ENCODE peak calls at places on chromosomes 13 and 19, in four cellular contexts. G is astrocyte, L is glutamatergic neuron, W is brain microvascular endothelial cell. N is an unnamed sample.

GRCh38 chr13:51920267-51920666 is 58.5 kb downstream of the CCDC70 start:
- DNase-seq in G (no peak), L (no peak), W (no peak), N (no peak)

GRCh38 chr13:77729502-77730221 is 32.2 kb downstream of the SLAIN1 start:
- DNase-seq in G (no peak), L (peak), W (no peak), N (no peak)

GRCh38 chr19:45767410-45767880 is 1.6 kb downstream of the SIX5 start:
- DNase-seq in G (peak), L (peak), W (peak), N (peak)

GRCh38 chr13:99959127-99959529 is 12.4 kb downstream of the ZIC5 start:
- DNase-seq in G (no peak), L (no peak), W (no peak), N (no peak)

GRCh38 chr13:52001120-52001731 is 10.0 kb downstream of the ATP7B start:
- DNase-seq in G (peak), L (no peak), W (no peak), N (no peak)

GRCh38 chr19:47726467-47726866 is 13.2 kb downstream of the EHD2 start:
- DNase-seq in G (peak), L (no peak), W (no peak), N (no peak)

GRCh38 chr19:928471-929259 is 2.8 kb downstream of the ARID3A start:
- DNase-seq in G (no peak), L (no peak), W (no peak), N (no peak)

GRCh38 chr13:114077938-114078335 is 54.5 kb downstream of the RASA3 start:
- DNase-seq in G (peak), L (peak), W (peak), N (peak)

GRCh38 chr13:79779761-79780160 is 298.8 kb downstream of the NDFIP2 start:
- DNase-seq in G (peak), L (no peak), W (no peak), N (peak)

GRCh38 chr19:37699057-37699456 is 20.5 kb downstream of the ZNF607 start:
- DNase-seq in G (peak), L (no peak), W (no peak), N (no peak)

GRCh38 chr13:31697290-31697689 is 42.0 kb upstream of the RXFP2 start:
- DNase-seq in G (peak), L (no peak), W (no peak), N (no peak)

GRCh38 chr13:98142427-98143156 is at the start of gene FARP1:
- DNase-seq in G (peak), L (peak), W (no peak), N (no peak)

GRCh38 chr19:19064811-19065745 is 1.3 kb downstream of the SLC25A42 start:
- DNase-seq in G (no peak), L (peak), W (no peak), N (no peak)

GRCh38 chr19:14072535-14073231 is at the start of gene MISP3:
- DNase-seq in G (peak), L (peak), W (no peak), N (no peak)

GRCh38 chr13:36453518-36453917 is 21.2 kb downstream of the CCNA1 start:
- DNase-seq in G (no peak), L (no peak), W (no peak), N (no peak)

GRCh38 chr13:52975969-52976368 is 52.6 kb upstream of the OLFM4 start:
- DNase-seq in G (no peak), L (no peak), W (no peak), N (no peak)

GRCh38 chr13:99941911-99942310 is 29.7 kb downstream of the ZIC5 start:
- DNase-seq in G (no peak), L (no peak), W (no peak), N (no peak)

GRCh38 chr19:33796164-33797100 is at the start of gene KCTD15:
- DNase-seq in G (peak), L (peak), W (no peak), N (no peak)

GRCh38 chr13:105177265-105177900 is 1358.1 kb downstream of the EFNB2 start:
- DNase-seq in G (no peak), L (no peak), W (peak), N (no peak)

GRCh38 chr13:38819053-38819452 is 132.2 kb downstream of the FREM2 start:
- DNase-seq in G (peak), L (no peak), W (peak), N (no peak)

GRCh38 chr13:73970413-73971055 is 163.7 kb downstream of the KLF12 start:
- DNase-seq in G (no peak), L (no peak), W (peak), N (no peak)

GRCh38 chr13:70249332-70250064 is 141.2 kb upstream of the KLHL1 start:
- DNase-seq in G (peak), L (no peak), W (peak), N (no peak)

GRCh38 chr19:31127132-31127967 is 221.9 kb downstream of the TSHZ3 start:
- DNase-seq in G (peak), L (no peak), W (peak), N (no peak)

DNA sequence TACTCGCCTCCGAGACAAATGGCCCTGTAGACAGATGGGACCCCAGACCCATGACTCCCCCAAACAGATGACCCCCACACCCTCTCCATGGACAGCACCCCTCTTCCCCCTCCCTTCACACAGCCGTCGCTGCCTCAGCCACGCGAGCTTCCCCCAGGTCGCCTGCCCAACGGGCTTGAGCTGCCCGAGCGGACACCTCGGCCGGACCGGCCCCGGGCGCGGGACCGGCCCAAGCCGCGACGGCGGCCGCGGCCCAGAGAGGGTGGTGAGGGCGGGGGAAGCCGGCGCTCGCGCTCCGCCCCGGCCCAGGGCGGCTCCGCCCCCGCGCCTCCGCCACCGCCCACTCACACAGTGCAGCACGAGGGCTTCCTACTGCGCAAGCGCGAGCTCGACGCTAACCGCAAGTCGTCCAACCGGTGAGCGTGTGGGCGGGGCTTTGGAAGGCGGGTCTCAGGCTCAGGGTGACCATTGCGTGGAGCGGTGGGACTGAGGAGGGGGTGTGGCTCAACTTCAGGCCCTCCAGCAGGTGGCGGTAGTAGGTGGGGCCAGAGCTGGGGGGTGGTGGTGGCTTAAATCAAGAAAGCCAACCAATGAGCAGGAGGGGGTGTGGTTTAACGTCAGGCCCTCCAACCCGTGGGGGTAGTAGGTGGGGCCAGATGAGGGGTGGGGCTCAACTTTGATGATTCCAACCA is 6.2 kb upstream of the SHKBP1 start:
- DNase-seq in G (peak), L (peak), W (peak), N (peak)
- TF ChIP-seq CTCF in G (peak), L (peak), W (peak), N (no peak)

GRCh38 chr13:49099513-49099877 is 120.6 kb upstream of the MLNR start:
- DNase-seq in G (no peak), L (no peak), W (no peak), N (no peak)

GRCh38 chr13:49097374-49097773 is 121.7 kb downstream of the FNDC3A start:
- DNase-seq in G (peak), L (no peak), W (peak), N (no peak)

GRCh38 chr13:49098198-49098597 is 121.9 kb upstream of the MLNR start:
- DNase-seq in G (peak), L (no peak), W (peak), N (no peak)

GRCh38 chr13:49100637-49101570 is 119.2 kb upstream of the MLNR start:
- DNase-seq in G (no peak), L (no peak), W (no peak), N (no peak)

DNA sequence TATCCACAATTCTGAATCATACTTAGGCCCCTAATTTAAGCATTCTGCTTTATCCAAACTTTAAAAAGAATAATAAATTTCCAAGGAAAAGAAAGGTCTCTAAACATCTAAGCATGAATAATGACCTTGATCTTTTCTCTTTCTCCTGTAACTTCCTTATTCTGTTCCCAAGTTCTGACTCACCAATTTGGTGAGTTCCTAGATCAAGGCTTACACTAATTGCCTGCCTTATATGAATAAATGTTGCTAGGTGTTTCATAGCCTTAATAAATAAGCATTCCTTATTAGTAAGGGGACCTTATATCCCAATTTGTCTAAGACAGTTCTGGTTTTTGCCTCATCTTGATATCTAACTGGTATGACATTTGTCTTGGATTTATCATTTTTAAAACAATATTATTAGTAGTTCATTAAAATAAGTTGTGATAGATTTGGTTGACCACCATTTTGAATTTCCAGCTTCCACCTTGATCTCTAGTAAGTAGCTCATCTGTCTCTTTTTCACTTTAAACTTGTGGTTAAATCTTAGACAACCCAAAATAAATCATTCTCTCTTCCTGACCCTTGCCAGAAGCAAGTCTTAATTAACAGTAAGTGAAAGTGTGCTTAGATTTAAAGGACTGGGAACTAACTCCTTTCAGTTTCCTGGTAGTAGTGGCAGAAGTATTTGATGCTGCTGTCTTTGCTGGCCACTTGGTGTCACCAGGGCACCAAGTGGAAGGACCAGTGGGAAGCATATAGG is 121.2 kb upstream of the MLNR start:
- DNase-seq in G (no peak), L (no peak), W (no peak), N (no peak)
- TF ChIP-seq CTCF in G (peak), L (no peak), W (peak), N (no peak)

GRCh38 chr13:21674271-21675009 is 3.6 kb downstream of the FGF9 start:
- DNase-seq in G (no peak), L (peak), W (no peak), N (no peak)

GRCh38 chr13:21677075-21677628 is 6.3 kb downstream of the FGF9 start:
- DNase-seq in G (no peak), L (peak), W (no peak), N (no peak)

GRCh38 chr13:21673592-21674270 is 2.9 kb downstream of the FGF9 start:
- DNase-seq in G (no peak), L (peak), W (no peak), N (no peak)

GRCh38 chr13:21675095-21676007 is 4.5 kb downstream of the FGF9 start:
- DNase-seq in G (no peak), L (peak), W (no peak), N (no peak)

DNA sequence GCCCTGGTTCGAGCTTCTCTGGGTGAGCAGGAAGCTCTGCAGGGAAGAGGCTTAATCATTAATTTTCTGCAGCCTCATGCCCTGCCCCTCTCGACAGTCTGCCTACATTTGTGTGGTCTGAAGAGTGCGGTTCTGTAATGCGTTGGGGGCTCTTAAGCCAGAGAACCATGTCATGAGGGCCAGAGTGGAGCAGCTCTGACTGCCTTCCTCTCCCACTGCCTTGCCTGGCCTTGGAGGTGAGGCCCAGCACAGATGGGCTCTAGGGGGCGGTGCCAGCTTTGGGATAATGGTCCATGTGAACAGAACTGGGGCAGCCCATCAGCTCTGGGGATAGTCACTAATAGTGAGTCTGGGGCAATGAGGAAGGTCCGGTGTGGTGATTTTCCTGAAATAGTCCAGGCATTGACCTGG is 5.7 kb downstream of the FGF9 start:
- DNase-seq in G (no peak), L (peak), W (no peak), N (no peak)
- TF ChIP-seq CTCF in G (no peak), L (no peak), W (peak), N (no peak)

GRCh38 chr19:16068696-16069259 is 7.5 kb upstream of the TPM4 start:
- DNase-seq in G (no peak), L (no peak), W (no peak), N (no peak)

GRCh38 chr19:16067205-16067938 is 8.9 kb upstream of the TPM4 start:
- DNase-seq in G (peak), L (no peak), W (peak), N (no peak)

GRCh38 chr19:16069813-16070365 is 6.4 kb upstream of the TPM4 start:
- DNase-seq in G (no peak), L (no peak), W (no peak), N (no peak)

GRCh38 chr19:16064209-16064889 is 11.9 kb upstream of the TPM4 start:
- DNase-seq in G (no peak), L (no peak), W (no peak), N (no peak)

GRCh38 chr19:16066611-16067104 is 9.6 kb upstream of the TPM4 start:
- DNase-seq in G (peak), L (no peak), W (peak), N (no peak)
- TF ChIP-seq CTCF in G (no peak), L (no peak), W (peak), N (no peak)

GRCh38 chr19:40266111-40266510 is 19.0 kb downstream of the AKT2 start:
- DNase-seq in G (no peak), L (no peak), W (no peak), N (no peak)

GRCh38 chr19:40265763-40266099 is 19.4 kb downstream of the AKT2 start:
- DNase-seq in G (no peak), L (no peak), W (no peak), N (no peak)

GRCh38 chr19:40265055-40265762 is 19.9 kb downstream of the AKT2 start:
- DNase-seq in G (no peak), L (no peak), W (no peak), N (no peak)

GRCh38 chr19:40267601-40267997 is 17.5 kb downstream of the AKT2 start:
- DNase-seq in G (no peak), L (no peak), W (no peak), N (no peak)

GRCh38 chr19:40266912-40267600 is 18.1 kb downstream of the AKT2 start:
- DNase-seq in G (no peak), L (no peak), W (no peak), N (no peak)
- TF ChIP-seq CTCF in G (no peak), L (no peak), W (no peak), N (no peak)

GRCh38 chr19:4534836-4535658 is at the start of gene PLIN5:
- DNase-seq in G (peak), L (peak), W (peak), N (peak)
- TF ChIP-seq CTCF in G (no peak), L (no peak), W (no peak), N (no peak)

GRCh38 chr19:29119582-29119981 is 93.4 kb downstream of the UQCRFS1 start:
- DNase-seq in G (no peak), L (peak), W (no peak), N (no peak)
- TF ChIP-seq CTCF in G (no peak), L (peak), W (no peak), N (no peak)

GRCh38 chr13:68810660-68811059 is 1297.0 kb upstream of the ATXN8OS start:
- DNase-seq in G (no peak), L (no peak), W (no peak), N (no peak)
- TF ChIP-seq CTCF in G (no peak), L (no peak), W (no peak), N (no peak)